ENCODE peak calls at places on chromosomes 3 and 15, in nine cellular contexts. S, I, Q, T, C, U, P, H and V are unnamed samples.

GRCh38 chr3:193389335-193389734 is 10.8 kb upstream of the ATP13A5 start:
- DNase-seq in S (no peak), I (no peak), Q (no peak), T (no peak), C (no peak), U (peak; percentile 9), P (no peak), H (no peak), V (no peak)

GRCh38 chr3:71010731-71011455 is 572.6 kb downstream of the FOXP1 start:
- DNase-seq in S (no peak), I (peak; percentile 29), Q (no peak), T (peak; percentile 4), C (no peak), U (no peak), P (no peak), H (peak; percentile 48), V (no peak)

GRCh38 chr3:11288786-11289637 is 16.8 kb downstream of the ATG7 start:
- DNase-seq in S (no peak), I (no peak), Q (peak; percentile 79), T (no peak), C (no peak), U (no peak), P (peak; percentile 76), H (no peak), V (no peak)

GRCh38 chr3:157233923-157234322 is 74.0 kb upstream of the CCNL1 start:
- DNase-seq in S (no peak), I (no peak), Q (no peak), T (no peak), C (no peak), U (no peak), P (no peak), H (no peak), V (no peak)

GRCh38 chr3:35295875-35296274 is 343.4 kb upstream of the ARPP21 start:
- DNase-seq in S (no peak), I (no peak), Q (no peak), T (no peak), C (no peak), U (no peak), P (no peak), H (no peak), V (no peak)

GRCh38 chr3:76776927-76777326 is 263.0 kb upstream of the ROBO2 start:
- DNase-seq in S (no peak), I (no peak), Q (no peak), T (no peak), C (no peak), U (no peak), P (no peak), H (no peak), V (no peak)

GRCh38 chr3:13122101-13123055 is 49.1 kb upstream of the IQSEC1 start:
- DNase-seq in S (no peak), I (no peak), Q (no peak), T (no peak), C (no peak), U (no peak), P (no peak), H (no peak), V (no peak)

GRCh38 chr3:99731499-99731898 is 86.2 kb upstream of the CMSS1 start:
- DNase-seq in S (no peak), I (no peak), Q (no peak), T (no peak), C (no peak), U (no peak), P (no peak), H (no peak), V (no peak)

GRCh38 chr3:176939022-176939817 is 258.1 kb downstream of the TBL1XR1 start:
- DNase-seq in S (peak; percentile 56), I (no peak), Q (peak; percentile 57), T (peak; percentile 85), C (peak; percentile 92), U (peak; percentile 97), P (peak; percentile 68), H (peak; percentile 6), V (no peak)

GRCh38 chr3:193869221-193870201 is 266.4 kb upstream of the HES1 start:
- DNase-seq in S (peak; percentile 60), I (no peak), Q (no peak), T (no peak), C (no peak), U (no peak), P (peak; percentile 90), H (no peak), V (no peak)

GRCh38 chr15:37793851-37794250 is 140.6 kb upstream of the TMCO5A start:
- DNase-seq in S (no peak), I (no peak), Q (no peak), T (no peak), C (peak; percentile 22), U (no peak), P (peak; percentile 11), H (no peak), V (no peak)

GRCh38 chr15:42018306-42019224 is 2.3 kb downstream of the PLA2G4E start:
- DNase-seq in S (no peak), I (no peak), Q (no peak), T (no peak), C (no peak), U (no peak), P (no peak), H (no peak), V (no peak)

GRCh38 chr15:58770857-58771620 is at the start of gene MINDY2:
- DNase-seq in S (peak; percentile 97), I (peak; percentile 87), Q (peak; percentile 94), T (peak; percentile 100), C (peak; percentile 99), U (peak; percentile 99), P (peak; percentile 97), H (peak; percentile 93), V (peak; percentile 88)

GRCh38 chr3:126881861-126882260 is 101.1 kb upstream of the PLXNA1 start:
- DNase-seq in S (no peak), I (no peak), Q (no peak), T (no peak), C (no peak), U (no peak), P (no peak), H (no peak), V (no peak)

GRCh38 chr15:70504305-70504951 is 258.9 kb downstream of the UACA start:
- DNase-seq in S (no peak), I (no peak), Q (no peak), T (peak; percentile 99), C (no peak), U (no peak), P (no peak), H (no peak), V (peak; percentile 17)

GRCh38 chr3:81554348-81554747 is 207.1 kb downstream of the GBE1 start:
- DNase-seq in S (no peak), I (no peak), Q (no peak), T (no peak), C (no peak), U (no peak), P (no peak), H (no peak), V (no peak)

GRCh38 chr3:46681387-46681786 is 12.1 kb downstream of the ALS2CL start:
- DNase-seq in S (no peak), I (no peak), Q (no peak), T (no peak), C (no peak), U (no peak), P (no peak), H (no peak), V (no peak)

GRCh38 chr3:14837864-14838263 is 19.1 kb downstream of the FGD5 start:
- DNase-seq in S (no peak), I (no peak), Q (no peak), T (peak; percentile 53), C (no peak), U (no peak), P (no peak), H (no peak), V (no peak)

GRCh38 chr3:123546133-123546755 is 38.6 kb downstream of the HACD2 start:
- DNase-seq in S (no peak), I (no peak), Q (no peak), T (no peak), C (no peak), U (no peak), P (no peak), H (no peak), V (no peak)

GRCh38 chr3:49650651-49651050 is 23.5 kb upstream of the APEH start:
- DNase-seq in S (no peak), I (no peak), Q (no peak), T (no peak), C (no peak), U (no peak), P (no peak), H (no peak), V (no peak)

GRCh38 chr3:16101295-16102186 is 72.9 kb upstream of the GALNT15 start:
- DNase-seq in S (no peak), I (no peak), Q (no peak), T (no peak), C (no peak), U (no peak), P (peak; percentile 17), H (no peak), V (no peak)

GRCh38 chr3:196080517-196080841 is 1.4 kb downstream of the TFRC start:
- DNase-seq in S (no peak), I (no peak), Q (no peak), T (no peak), C (no peak), U (no peak), P (no peak), H (no peak), V (no peak)

GRCh38 chr3:14799146-14799545 is 19.6 kb upstream of the FGD5 start:
- DNase-seq in S (no peak), I (no peak), Q (no peak), T (no peak), C (no peak), U (no peak), P (no peak), H (no peak), V (no peak)

GRCh38 chr15:84750583-84751092 is 2.2 kb downstream of the ZNF592 start:
- DNase-seq in S (no peak), I (no peak), Q (no peak), T (peak; percentile 67), C (no peak), U (no peak), P (no peak), H (no peak), V (no peak)

GRCh38 chr3:187066228-187066995 is 72.9 kb downstream of the RPL39L start:
- DNase-seq in S (peak; percentile 3), I (no peak), Q (no peak), T (peak; percentile 64), C (no peak), U (no peak), P (peak; percentile 44), H (peak; percentile 46), V (no peak)